ENCODE peak calls at places on chromosomes 12 and 14, in six cellular contexts. R is K562, A is GM12891, I is GM12878, X is HepG2, B is H1. N is an unnamed sample.
A peak's percentile ranks its signal among the peaks of the same experiment; 100 is the strongest.

GRCh38 chr14:85416771-85417170 is 113.2 kb upstream of the FLRT2 start:
- DNase-seq in A (no peak), B (no peak), R (no peak), X (no peak), I (no peak), N (no peak)

GRCh38 chr12:93682846-93683261 is 5.7 kb downstream of the CRADD start:
- DNase-seq in A (no peak), B (no peak), I (no peak), X (peak; percentile 28), R (no peak), N (no peak)

GRCh38 chr14:37491076-37491475 is 104.0 kb downstream of the FOXA1 start:
- DNase-seq in X (no peak), B (no peak), A (no peak), I (no peak), R (no peak), N (no peak)

GRCh38 chr12:121713257-121714155 is 954 bp downstream of the TMEM120B start:
- DNase-seq in B (no peak), I (no peak), R (peak; percentile 63), X (no peak), A (no peak), N (no peak)

GRCh38 chr14:86035882-86036281 is 505.9 kb downstream of the FLRT2 start:
- DNase-seq in R (peak; percentile 28), A (peak; percentile 0), B (peak; percentile 64), I (no peak), X (peak; percentile 13), N (no peak)

GRCh38 chr12:47303207-47303606 is 223.4 kb upstream of the AMIGO2 start:
- DNase-seq in X (no peak), A (no peak), B (no peak), I (no peak), R (no peak), N (no peak)

GRCh38 chr12:124758266-124759200 is 105.1 kb downstream of the SCARB1 start:
- DNase-seq in B (no peak), I (no peak), R (no peak), A (no peak), X (no peak), N (no peak)

GRCh38 chr12:81128930-81129554 is 51.2 kb downstream of the ACSS3 start:
- DNase-seq in R (peak; percentile 10), A (peak; percentile 2), I (peak; percentile 5), X (peak; percentile 72), B (no peak), N (no peak)

GRCh38 chr14:95620659-95621059 is 65.6 kb upstream of the TCL1B start:
- DNase-seq in B (no peak), X (no peak), A (no peak), I (no peak), R (peak; percentile 26), N (no peak)

GRCh38 chr14:102949801-102950451 is 27.5 kb downstream of the AMN start:
- DNase-seq in A (no peak), I (no peak), X (no peak), R (no peak), B (no peak), N (no peak)

GRCh38 chr12:4443616-4444015 is 2.0 kb downstream of the FGF6 start:
- DNase-seq in X (no peak), A (no peak), R (no peak), B (peak; percentile 36), I (no peak), N (no peak)

GRCh38 chr12:4446335-4446734 is 720 bp upstream of the FGF6 start:
- DNase-seq in B (peak; percentile 14), X (no peak), I (no peak), A (no peak), R (no peak), N (no peak)

GRCh38 chr12:4441355-4442330 is 4.0 kb downstream of the FGF6 start:
- DNase-seq in B (peak; percentile 55), I (no peak), R (no peak), A (no peak), X (no peak), N (no peak)

GRCh38 chr12:4445156-4446020 is at the start of gene FGF6:
- DNase-seq in X (no peak), B (peak; percentile 41), A (no peak), R (no peak), I (no peak), N (no peak)

DNA sequence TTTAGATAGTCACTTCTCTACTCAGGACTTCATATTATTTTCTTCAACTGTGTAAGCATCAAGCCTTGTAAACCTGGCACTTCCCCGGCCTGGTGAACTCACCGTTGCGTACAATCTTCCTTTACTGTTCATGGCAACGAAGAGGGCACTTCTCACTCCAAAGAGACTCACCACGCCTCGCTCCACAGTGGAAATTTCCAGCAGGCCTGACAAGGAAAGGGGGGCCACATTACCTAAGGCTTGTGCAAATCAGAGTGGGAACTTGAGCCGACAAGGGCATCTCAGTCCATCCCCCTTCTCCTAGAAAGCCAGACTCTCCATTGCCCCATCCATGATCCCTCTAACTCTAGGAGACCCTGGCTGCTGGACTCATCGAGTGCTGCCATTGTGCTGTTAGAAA is 1.6 kb downstream of the FGF6 start:
- DNase-seq in B (no peak), I (no peak), R (no peak), X (no peak), A (no peak), N (no peak)
- TF ChIP-seq TAF1 in B (no peak), I (no peak), R (no peak), X (no peak), A (no peak), N (no peak)

GRCh38 chr12:120259418-120260202 is 5.9 kb downstream of the PXN start:
- DNase-seq in X (no peak), R (no peak), B (no peak), A (no peak), I (no peak), N (no peak)

GRCh38 chr12:120254809-120255208 is 10.7 kb downstream of the PXN start:
- DNase-seq in R (no peak), B (no peak), I (no peak), X (no peak), A (no peak), N (no peak)

GRCh38 chr12:120260607-120261006 is 4.9 kb downstream of the PXN start:
- DNase-seq in B (no peak), R (no peak), X (no peak), I (no peak), A (no peak), N (no peak)

GRCh38 chr12:120258323-120258896 is 7.1 kb downstream of the PXN start:
- DNase-seq in I (no peak), B (no peak), A (no peak), X (peak; percentile 61), R (no peak), N (no peak)

DNA sequence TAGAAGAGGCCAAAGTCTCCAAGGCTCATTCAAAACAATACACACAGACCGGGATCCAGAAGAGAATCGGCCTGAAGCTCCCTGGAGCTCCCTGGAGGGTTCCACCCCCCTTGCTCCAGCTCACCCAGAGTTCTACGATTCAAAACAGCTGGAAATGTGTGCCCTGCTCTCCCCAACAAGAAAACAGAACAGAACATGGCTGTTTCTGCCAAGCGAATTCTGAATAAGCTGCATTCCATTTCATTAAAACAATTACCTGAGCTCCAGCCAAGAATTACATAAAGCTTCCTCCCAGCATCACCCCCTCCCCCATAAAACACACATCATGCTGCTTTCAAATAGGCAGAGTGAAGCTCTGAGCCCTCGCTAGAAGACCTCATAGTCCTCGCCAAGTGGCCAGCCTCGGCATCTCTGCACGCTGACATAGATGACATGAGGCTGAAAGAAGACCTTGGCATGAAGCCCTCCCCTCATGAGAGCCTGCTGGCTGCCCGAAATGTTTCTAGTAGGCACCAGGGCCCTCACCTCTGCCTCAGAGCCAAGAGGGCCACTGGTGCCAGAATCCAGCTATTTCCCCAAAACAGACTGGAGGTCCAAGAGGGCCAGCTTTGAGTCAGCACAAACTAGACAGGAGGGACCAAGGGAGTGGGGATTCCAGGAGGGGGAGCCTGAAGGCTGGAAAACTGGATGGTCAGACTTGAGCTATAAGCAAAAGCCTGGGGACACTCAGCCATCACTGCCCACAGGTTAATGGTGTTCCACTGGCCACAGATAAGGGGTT is 8.3 kb downstream of the PXN start:
- DNase-seq in I (no peak), R (no peak), B (no peak), A (no peak), X (no peak), N (no peak)
- TF ChIP-seq POLR2A in I (no peak), R (no peak), B (no peak), A (no peak), X (no peak), N (no peak)

GRCh38 chr12:116636636-116637519 is 77.7 kb downstream of the MAP1LC3B2 start:
- DNase-seq in X (peak; percentile 90), R (no peak), I (no peak), A (no peak), B (no peak), N (no peak)

GRCh38 chr12:116637589-116638165 is 78.5 kb downstream of the MAP1LC3B2 start:
- DNase-seq in X (no peak), A (no peak), B (no peak), R (no peak), I (no peak), N (no peak)

GRCh38 chr12:116638376-116638775 is 79.2 kb downstream of the MAP1LC3B2 start:
- DNase-seq in I (no peak), B (no peak), X (no peak), A (no peak), R (no peak), N (no peak)

GRCh38 chr12:116633515-116633914 is 74.3 kb downstream of the MAP1LC3B2 start:
- DNase-seq in R (no peak), I (no peak), X (no peak), B (no peak), A (no peak), N (no peak)

GRCh38 chr12:116635487-116635886 is 76.3 kb downstream of the MAP1LC3B2 start:
- DNase-seq in I (no peak), A (no peak), R (no peak), B (no peak), X (no peak), N (no peak)
- TF ChIP-seq POLR2AphosphoS5 in I (no peak), A (no peak), R (no peak), B (no peak), X (no peak), N (no peak)

DNA sequence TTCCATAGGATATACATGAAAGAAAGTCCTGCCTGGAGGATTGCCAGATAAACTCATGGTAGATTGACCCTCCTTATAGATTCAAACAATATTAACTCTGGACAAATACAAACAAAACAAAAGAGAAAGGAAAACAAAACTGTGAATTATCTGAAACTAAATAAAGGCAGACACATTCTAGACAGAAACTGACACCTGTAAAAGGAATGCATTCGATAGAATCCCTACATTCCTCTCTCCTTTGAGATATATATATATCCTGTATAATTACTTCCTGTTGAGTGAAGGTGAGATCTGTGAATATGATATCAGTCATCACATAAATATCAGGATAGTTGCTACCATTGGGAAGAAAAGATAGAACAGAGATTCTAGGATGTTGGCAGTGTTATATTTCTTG is 948.4 kb upstream of the ATXN7L3B start:
- DNase-seq in R (no peak), X (no peak), I (no peak), A (no peak), B (no peak), N (no peak)
- TF ChIP-seq TAF1 in R (no peak), X (no peak), I (no peak), A (no peak), B (no peak), N (no peak)

GRCh38 chr12:123142948-123143752 is 7.7 kb downstream of the PITPNM2 start:
- DNase-seq in I (no peak), B (no peak), R (peak; percentile 61), A (no peak), X (peak; percentile 66), N (no peak)
- TF ChIP-seq POLR2A in I (no peak), B (no peak), R (no peak), A (no peak), X (peak; percentile 60), N (no peak)

GRCh38 chr12:50550530-50551223 is 45.9 kb downstream of the DIP2B start:
- DNase-seq in I (no peak), B (no peak), R (peak; percentile 41), A (no peak), X (no peak), N (no peak)
- TF ChIP-seq POLR2AphosphoS5 in I (no peak), B (no peak), R (no peak), A (no peak), X (no peak), N (no peak)